ENCODE peak calls at places on chromosomes 16 and 17, in four cellular contexts. One of them, this sample, is unnamed.

GRCh38 chr17:7848131-7848579 is 6.7 kb upstream of the TMEM88 start:
- DNase-seq in Peyer's patch: peak
- DNase-seq in mucosa of descending colon: peak
- DNase-seq in stomach: no peak
- DNase-seq in this sample: no peak

GRCh38 chr17:50719924-50720805 is 762 bp downstream of the LUC7L3 start:
- DNase-seq in stomach: no peak
- DNase-seq in Peyer's patch: no peak
- DNase-seq in mucosa of descending colon: no peak
- DNase-seq in this sample: no peak

GRCh38 chr17:75069783-75070182 is 18.0 kb upstream of the SLC16A5 start:
- DNase-seq in stomach: peak
- DNase-seq in mucosa of descending colon: peak
- DNase-seq in Peyer's patch: no peak
- DNase-seq in this sample: peak

GRCh38 chr17:14813649-14814048 is 451.5 kb downstream of the PMP22 start:
- DNase-seq in stomach: no peak
- DNase-seq in Peyer's patch: no peak
- DNase-seq in mucosa of descending colon: no peak
- DNase-seq in this sample: no peak

GRCh38 chr16:56370836-56371235 is 54.5 kb downstream of the AMFR start:
- DNase-seq in mucosa of descending colon: no peak
- DNase-seq in Peyer's patch: no peak
- DNase-seq in stomach: peak
- DNase-seq in this sample: peak

GRCh38 chr16:27847030-27847550 is 216.4 kb downstream of the GSG1L start:
- DNase-seq in mucosa of descending colon: no peak
- DNase-seq in Peyer's patch: peak
- DNase-seq in stomach: peak
- DNase-seq in this sample: no peak

GRCh38 chr16:64687796-64688195 is 434.1 kb downstream of the CDH11 start:
- DNase-seq in stomach: no peak
- DNase-seq in Peyer's patch: no peak
- DNase-seq in mucosa of descending colon: no peak
- DNase-seq in this sample: no peak

GRCh38 chr16:57308041-57308440 is 23.6 kb upstream of the PLLP start:
- DNase-seq in Peyer's patch: no peak
- DNase-seq in mucosa of descending colon: no peak
- DNase-seq in stomach: peak
- DNase-seq in this sample: no peak

GRCh38 chr17:34443832-34444469 is 80.9 kb upstream of the CCL1 start:
- DNase-seq in Peyer's patch: no peak
- DNase-seq in mucosa of descending colon: no peak
- DNase-seq in stomach: no peak
- DNase-seq in this sample: no peak

GRCh38 chr17:281365-281999 is 71.1 kb downstream of the RPH3AL start:
- DNase-seq in mucosa of descending colon: no peak
- DNase-seq in Peyer's patch: peak
- DNase-seq in stomach: no peak
- DNase-seq in this sample: no peak

GRCh38 chr16:29028457-29029167 is 43.8 kb downstream of the LAT start:
- DNase-seq in Peyer's patch: peak
- DNase-seq in mucosa of descending colon: no peak
- DNase-seq in stomach: no peak
- DNase-seq in this sample: no peak

DNA sequence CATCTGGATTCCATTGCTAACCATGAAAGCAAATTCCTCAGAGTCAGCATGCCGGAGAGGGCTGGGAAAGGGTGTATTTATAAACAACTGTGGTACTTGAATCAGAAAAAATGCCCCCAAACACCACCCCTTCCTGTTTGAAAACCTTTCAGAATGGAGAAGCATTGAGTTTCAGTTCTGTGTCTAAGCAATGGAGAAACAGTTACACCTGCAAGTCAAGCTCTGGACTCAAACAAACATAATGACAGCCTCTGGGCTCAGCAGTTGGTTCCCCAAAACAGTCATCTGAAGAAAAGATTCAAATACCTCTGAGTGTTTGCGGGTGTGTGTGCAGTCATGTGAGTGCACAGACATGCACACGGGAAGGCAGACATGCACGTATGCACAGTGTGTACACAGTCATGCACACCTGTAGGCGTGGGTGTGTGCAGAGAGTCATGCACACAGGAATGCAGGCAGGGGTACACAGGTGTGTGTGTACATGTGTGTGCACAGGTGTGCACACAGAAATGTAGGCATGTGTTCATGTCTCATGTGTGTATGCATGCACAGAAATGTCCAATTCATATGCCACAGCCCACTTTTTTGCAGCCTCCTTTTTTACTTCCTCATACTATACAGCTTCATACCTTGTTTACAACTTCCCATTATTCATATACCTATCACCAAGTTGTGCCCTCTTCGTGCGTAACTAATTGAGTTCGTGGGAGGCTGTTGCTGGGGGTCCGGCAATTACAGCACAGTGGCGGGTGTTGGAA is 266.3 kb downstream of the ENGASE start:
- DNase-seq in mucosa of descending colon: no peak
- DNase-seq in Peyer's patch: peak
- DNase-seq in stomach: no peak
- DNase-seq in this sample: no peak
- H3K4me3 ChIP-seq in mucosa of descending colon: no peak
- H3K4me3 ChIP-seq in Peyer's patch: peak
- H3K4me3 ChIP-seq in stomach: no peak
- H3K4me3 ChIP-seq in this sample: no peak

GRCh38 chr17:81577278-81578000 is 25.3 kb upstream of the FAAP100 start:
- DNase-seq in stomach: no peak
- DNase-seq in Peyer's patch: no peak
- DNase-seq in mucosa of descending colon: no peak
- DNase-seq in this sample: peak
- H3K4me3 ChIP-seq in stomach: peak
- H3K4me3 ChIP-seq in Peyer's patch: no peak
- H3K4me3 ChIP-seq in mucosa of descending colon: no peak
- H3K4me3 ChIP-seq in this sample: peak

GRCh38 chr16:53089434-53090270 is 34.9 kb downstream of the CHD9 start:
- DNase-seq in stomach: no peak
- DNase-seq in mucosa of descending colon: no peak
- DNase-seq in Peyer's patch: no peak
- DNase-seq in this sample: peak

GRCh38 chr16:53093162-53093744 is 38.5 kb downstream of the CHD9 start:
- DNase-seq in Peyer's patch: no peak
- DNase-seq in stomach: no peak
- DNase-seq in mucosa of descending colon: no peak
- DNase-seq in this sample: no peak

GRCh38 chr16:53090271-53090590 is 35.4 kb downstream of the CHD9 start:
- DNase-seq in stomach: no peak
- DNase-seq in Peyer's patch: no peak
- DNase-seq in mucosa of descending colon: no peak
- DNase-seq in this sample: no peak

GRCh38 chr16:53090591-53091507 is 36.1 kb downstream of the CHD9 start:
- DNase-seq in stomach: peak
- DNase-seq in mucosa of descending colon: peak
- DNase-seq in Peyer's patch: peak
- DNase-seq in this sample: peak

GRCh38 chr16:53091508-53092211 is 36.9 kb downstream of the CHD9 start:
- DNase-seq in stomach: peak
- DNase-seq in mucosa of descending colon: peak
- DNase-seq in Peyer's patch: peak
- DNase-seq in this sample: peak
- H3K4me3 ChIP-seq in stomach: peak
- H3K4me3 ChIP-seq in mucosa of descending colon: no peak
- H3K4me3 ChIP-seq in Peyer's patch: no peak
- H3K4me3 ChIP-seq in this sample: peak

GRCh38 chr17:63697341-63698286 is 2.3 kb downstream of the LIMD2 start:
- DNase-seq in stomach: peak
- DNase-seq in Peyer's patch: peak
- DNase-seq in mucosa of descending colon: peak
- DNase-seq in this sample: peak
- H3K4me3 ChIP-seq in stomach: peak
- H3K4me3 ChIP-seq in Peyer's patch: peak
- H3K4me3 ChIP-seq in mucosa of descending colon: no peak
- H3K4me3 ChIP-seq in this sample: no peak

GRCh38 chr16:18832021-18832420 is 30.7 kb upstream of the ARL6IP1 start:
- DNase-seq in mucosa of descending colon: no peak
- DNase-seq in Peyer's patch: no peak
- DNase-seq in stomach: no peak
- DNase-seq in this sample: no peak
- H3K4me3 ChIP-seq in mucosa of descending colon: no peak
- H3K4me3 ChIP-seq in Peyer's patch: no peak
- H3K4me3 ChIP-seq in stomach: no peak
- H3K4me3 ChIP-seq in this sample: no peak

GRCh38 chr17:48561894-48562810 is 16.0 kb downstream of the HOXB4 start:
- DNase-seq in stomach: no peak
- DNase-seq in Peyer's patch: no peak
- DNase-seq in mucosa of descending colon: peak
- DNase-seq in this sample: no peak
- H3K4me3 ChIP-seq in stomach: no peak
- H3K4me3 ChIP-seq in Peyer's patch: no peak
- H3K4me3 ChIP-seq in mucosa of descending colon: no peak
- H3K4me3 ChIP-seq in this sample: no peak

GRCh38 chr16:11740567-11740966 is 2.1 kb downstream of the TXNDC11 start:
- DNase-seq in mucosa of descending colon: no peak
- DNase-seq in stomach: no peak
- DNase-seq in Peyer's patch: no peak
- DNase-seq in this sample: no peak
- H3K4me3 ChIP-seq in mucosa of descending colon: no peak
- H3K4me3 ChIP-seq in stomach: peak
- H3K4me3 ChIP-seq in Peyer's patch: no peak
- H3K4me3 ChIP-seq in this sample: peak

This sample was measured in cardiac fibroblast.